ENCODE peak calls at places on chromosomes 6 and 20, in four cellular contexts. D is tibial artery, K is BJ, N is endothelial cell. R is an unnamed sample.

GRCh38 chr6:21676769-21677168 is 83.2 kb downstream of the SOX4 start:
- DNase-seq in D (no peak), K (no peak), N (no peak), R (no peak)

GRCh38 chr6:4719491-4719890 is 56.7 kb upstream of the CDYL start:
- DNase-seq in D (no peak), K (no peak), N (no peak), R (no peak)

GRCh38 chr20:17097603-17098002 is 129.2 kb upstream of the PCSK2 start:
- DNase-seq in D (no peak), K (no peak), N (no peak), R (no peak)

GRCh38 chr6:90401933-90402830 is 105.5 kb upstream of the BACH2 start:
- DNase-seq in D (no peak), K (no peak), N (no peak), R (no peak)

GRCh38 chr6:692356-692851 is 535 bp downstream of the EXOC2 start:
- DNase-seq in D (no peak), K (no peak), N (peak; percentile 58), R (peak; percentile 69)

GRCh38 chr6:72616406-72617015 is 5.4 kb upstream of the KCNQ5 start:
- DNase-seq in D (no peak), K (no peak), N (no peak), R (no peak)

GRCh38 chr6:7112741-7113313 is 5.1 kb downstream of the RREB1 start:
- DNase-seq in D (no peak), K (no peak), N (no peak), R (no peak)

GRCh38 chr6:110390404-110390803 is 25.0 kb downstream of the DDO start:
- DNase-seq in D (no peak), K (no peak), N (no peak), R (no peak)

GRCh38 chr20:49161428-49162152 is 26.5 kb downstream of the STAU1 start:
- DNase-seq in D (no peak), K (no peak), N (no peak), R (no peak)

GRCh38 chr20:50339196-50339901 is 148.7 kb downstream of the CEBPB start:
- DNase-seq in D (peak; percentile 56), K (peak; percentile 26), N (no peak), R (no peak)

GRCh38 chr6:167717455-167717854 is 109.3 kb upstream of the AFDN start:
- DNase-seq in D (no peak), K (no peak), N (no peak), R (no peak)

GRCh38 chr6:167970236-167970635 is 27.2 kb upstream of the KIF25 start:
- DNase-seq in D (no peak), K (no peak), N (no peak), R (no peak)

GRCh38 chr6:12474167-12475140 is 184.3 kb downstream of the EDN1 start:
- DNase-seq in D (no peak), K (no peak), N (no peak), R (no peak)

GRCh38 chr20:19928379-19929360 is 88.5 kb upstream of the NAA20 start:
- DNase-seq in D (no peak), K (no peak), N (no peak), R (no peak)

GRCh38 chr6:21800948-21801438 is 207.4 kb downstream of the SOX4 start:
- DNase-seq in D (no peak), K (no peak), N (no peak), R (no peak)

GRCh38 chr6:7496266-7496875 is 45.1 kb upstream of the DSP start:
- DNase-seq in D (no peak), K (no peak), N (no peak), R (no peak)

GRCh38 chr6:50655848-50656453 is 57.4 kb upstream of the TFAP2D start:
- DNase-seq in D (no peak), K (no peak), N (peak; percentile 14), R (no peak)

GRCh38 chr20:43849496-43850197 is 65.0 kb upstream of the TOX2 start:
- DNase-seq in D (no peak), K (peak; percentile 31), N (no peak), R (no peak)

GRCh38 chr6:96542702-96543101 is 20.2 kb upstream of the FHL5 start:
- DNase-seq in D (no peak), K (no peak), N (no peak), R (no peak)

GRCh38 chr6:148565321-148565926 is 181.4 kb upstream of the UST start:
- DNase-seq in D (no peak), K (no peak), N (no peak), R (no peak)

GRCh38 chr6:154229796-154230195 is 126.8 kb downstream of the IPCEF1 start:
- DNase-seq in D (no peak), K (no peak), N (no peak), R (no peak)

GRCh38 chr6:1797801-1798200 is 188.1 kb downstream of the FOXC1 start:
- DNase-seq in D (no peak), K (no peak), N (no peak), R (no peak)

GRCh38 chr6:137933696-137934095 is 66.6 kb downstream of the TNFAIP3 start:
- DNase-seq in D (peak; percentile 83), K (peak; percentile 73), N (no peak), R (no peak)

GRCh38 chr6:40347571-40348011 is 239.6 kb downstream of the LRFN2 start:
- DNase-seq in D (no peak), K (no peak), N (no peak), R (no peak)

DNA sequence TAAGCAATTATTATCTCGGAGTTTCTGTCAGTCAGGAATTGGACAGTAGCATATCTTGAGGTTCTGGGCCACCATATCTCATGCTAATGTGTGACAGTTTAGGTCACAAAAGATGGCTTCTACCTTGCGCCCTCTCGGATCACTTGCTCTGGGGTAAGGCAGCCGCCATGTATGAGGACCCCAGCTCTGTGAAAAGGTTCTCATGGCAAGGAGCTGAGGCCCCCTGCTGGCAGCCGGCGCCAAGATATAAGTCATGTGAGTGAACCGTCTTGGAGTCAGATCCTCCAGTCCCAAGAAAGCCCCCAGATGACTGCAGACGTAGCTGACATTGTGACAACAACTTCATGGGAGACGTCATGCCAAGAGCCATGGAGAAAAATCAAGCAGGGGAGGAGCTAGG is 670.8 kb downstream of the KIF16B start:
- DNase-seq in D (no peak), K (no peak), N (peak; percentile 58), R (no peak)
- TF ChIP-seq CTCF in D (no peak), K (no peak), N (peak; percentile 54), R (no peak)

DNA sequence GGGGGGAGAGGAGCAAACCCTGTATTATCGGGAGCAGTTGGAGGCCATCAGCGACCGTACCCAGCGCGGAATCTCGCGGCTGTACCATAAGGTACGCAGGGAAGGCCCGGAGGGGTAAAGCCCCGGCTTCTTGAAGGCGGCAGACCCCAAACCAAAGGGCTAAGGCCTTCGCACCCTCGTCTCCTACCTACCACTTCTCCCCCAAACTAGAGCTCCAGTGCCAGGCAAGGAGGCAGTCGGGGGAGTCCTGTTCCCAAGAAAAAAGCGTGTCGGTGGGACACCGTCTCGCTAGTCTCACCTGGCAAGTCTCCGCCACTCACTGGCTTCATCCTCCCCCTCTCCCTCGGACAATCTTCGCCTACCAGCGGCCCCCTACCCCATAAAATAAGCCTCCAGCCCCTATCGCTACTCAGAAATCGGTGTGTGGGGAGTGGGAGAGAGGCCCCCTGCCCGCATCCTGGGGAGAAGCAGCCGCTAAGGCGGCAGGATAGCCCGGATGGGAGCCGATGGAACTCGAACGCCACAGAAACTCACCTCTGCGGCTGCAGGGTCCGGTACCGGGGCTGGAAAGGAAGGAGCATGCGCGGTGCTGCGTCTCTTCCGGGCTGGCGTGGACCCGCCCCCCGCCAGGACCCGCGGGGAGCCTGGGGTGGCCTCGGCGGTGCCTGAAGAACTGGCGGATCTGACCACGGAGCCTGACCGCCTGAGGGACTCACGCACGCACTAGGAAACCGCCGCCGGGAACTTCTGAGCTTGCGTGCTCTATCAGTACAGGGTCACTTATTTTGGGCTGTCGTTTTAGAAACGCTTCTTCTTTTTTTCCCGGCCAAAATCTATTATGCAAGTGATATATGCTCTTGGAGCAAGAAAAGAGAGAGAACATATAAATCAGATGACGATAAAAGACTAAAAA is at the start of gene RPS10:
- DNase-seq in D (peak; percentile 96), K (peak; percentile 52), N (peak; percentile 99), R (peak; percentile 89)
- TF ChIP-seq CTCF in D (no peak), K (no peak), N (no peak), R (no peak)

DNA sequence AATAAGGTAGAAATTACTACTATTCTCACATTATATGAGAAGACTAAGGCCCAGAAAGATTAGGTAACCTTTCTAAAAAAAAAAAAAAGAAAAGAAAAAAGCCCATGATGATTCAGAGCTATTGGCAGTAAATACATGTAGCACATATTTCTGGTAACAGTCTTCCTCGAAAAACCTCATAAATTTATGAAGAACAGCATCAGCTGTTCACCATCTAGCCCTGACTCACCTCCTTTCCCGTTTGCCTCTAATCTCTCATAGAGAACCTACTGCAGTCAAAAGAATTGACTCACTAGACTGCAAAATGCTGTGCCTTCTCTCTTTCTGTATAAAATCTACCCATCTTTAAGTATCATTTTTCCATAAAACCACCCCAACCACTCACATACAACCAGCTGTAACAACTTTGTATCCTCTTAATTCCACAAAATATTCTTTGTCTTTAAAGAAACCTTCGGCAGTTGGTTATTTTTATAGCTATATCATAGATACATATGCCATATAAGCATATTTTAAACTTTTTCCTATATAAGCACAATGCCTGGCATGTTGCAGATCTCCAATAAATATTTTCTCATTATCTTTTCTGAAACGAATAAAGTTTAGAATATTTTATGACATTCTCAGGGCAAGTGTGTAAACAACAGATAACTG is 152.7 kb upstream of the ENPP5 start:
- DNase-seq in D (no peak), K (peak; percentile 96), N (no peak), R (no peak)
- TF ChIP-seq CTCF in D (no peak), K (no peak), N (no peak), R (no peak)

DNA sequence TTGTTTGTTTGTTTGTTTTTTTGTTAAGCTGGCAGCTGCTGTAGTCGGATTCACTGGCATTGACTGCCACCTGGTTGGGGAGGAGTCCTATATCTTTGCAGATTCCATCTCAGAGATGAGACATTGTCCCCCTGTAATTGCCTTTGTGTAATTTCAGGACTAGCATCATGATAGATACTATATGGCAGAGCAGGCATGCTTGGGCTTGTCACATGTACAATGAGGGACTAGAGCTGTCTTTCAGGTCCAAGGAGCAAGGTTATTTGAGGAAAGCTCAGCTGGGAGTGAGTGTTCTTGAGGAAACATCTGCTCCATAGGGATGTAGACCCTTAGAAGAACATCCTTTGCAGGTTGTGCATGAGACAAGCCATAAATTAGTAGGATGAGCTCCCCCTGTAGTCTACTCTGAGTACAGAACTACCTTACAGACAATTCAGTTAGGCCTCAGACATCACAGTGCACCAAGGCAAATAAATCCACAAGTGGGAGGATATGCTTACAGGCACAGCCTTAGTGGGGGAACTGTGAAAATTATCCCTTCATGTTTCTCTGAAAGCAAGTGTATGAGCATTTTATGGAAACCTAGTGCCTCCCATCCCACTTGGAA is 62.1 kb downstream of the BMP2 start:
- DNase-seq in D (no peak), K (no peak), N (no peak), R (no peak)
- TF ChIP-seq CTCF in D (no peak), K (no peak), N (no peak), R (no peak)